ENCODE peak calls at places on chromosome 22, in six cellular contexts. W is osteocyte, E is AG10803, U is Calu3, C is astrocyte of the spinal cord, X is AG09309. S is an unnamed sample.

GRCh38 chr22:32996702-32997101 is 61.5 kb downstream of the SYN3 start:
- DNase-seq in E (peak; percentile 63), W (peak; percentile 72), C (no peak), X (no peak), U (peak; percentile 41), S (no peak)

GRCh38 chr22:29044657-29045176 is 16.9 kb downstream of the C22orf31 start:
- DNase-seq in W (no peak), E (peak; percentile 76), U (no peak), C (peak; percentile 78), X (no peak), S (no peak)

GRCh38 chr22:39820266-39820665 is 73.3 kb downstream of the ENTHD1 start:
- DNase-seq in U (no peak), W (no peak), E (peak; percentile 74), C (peak; percentile 79), X (peak; percentile 3), S (peak; percentile 24)

GRCh38 chr22:47322854-47323253 is 560.4 kb downstream of the TBC1D22A start:
- DNase-seq in X (no peak), C (no peak), U (peak; percentile 37), W (peak; percentile 51), E (no peak), S (no peak)

GRCh38 chr22:49764151-49764581 is 63.5 kb downstream of the BRD1 start:
- DNase-seq in C (no peak), E (peak; percentile 36), W (peak; percentile 83), U (no peak), X (no peak), S (no peak)

GRCh38 chr22:47633111-47633510 is 870.7 kb downstream of the TBC1D22A start:
- DNase-seq in X (no peak), C (no peak), U (no peak), E (no peak), W (peak; percentile 69), S (no peak)

GRCh38 chr22:22528780-22529179 is 8.7 kb upstream of the ZNF280A start:
- DNase-seq in E (no peak), W (no peak), U (no peak), X (no peak), C (no peak), S (no peak)

GRCh38 chr22:31083377-31083768 is 2.3 kb downstream of the SMTN start:
- DNase-seq in X (no peak), W (no peak), C (no peak), U (no peak), E (no peak), S (no peak)

GRCh38 chr22:49933236-49933921 is 14.9 kb downstream of the CRELD2 start:
- DNase-seq in C (no peak), E (no peak), X (no peak), W (no peak), U (no peak), S (no peak)

GRCh38 chr22:31185056-31185455 is 25.1 kb downstream of the RNF185 start:
- DNase-seq in E (peak; percentile 68), X (no peak), W (no peak), C (peak; percentile 7), U (no peak), S (no peak)

GRCh38 chr22:37503850-37504249 is 15.4 kb downstream of the CARD10 start:
- DNase-seq in X (no peak), W (no peak), C (no peak), U (no peak), E (no peak), S (no peak)

GRCh38 chr22:40039482-40039881 is 44.7 kb downstream of the FAM83F start:
- DNase-seq in U (no peak), E (no peak), X (no peak), C (no peak), W (no peak), S (no peak)

GRCh38 chr22:38205261-38206128 is 3.7 kb downstream of the MAFF start:
- DNase-seq in X (peak; percentile 66), E (peak; percentile 88), U (no peak), C (peak; percentile 82), W (no peak), S (peak; percentile 44)

GRCh38 chr22:48934446-48934845 is 893.2 kb downstream of the BRD1 start:
- DNase-seq in C (no peak), X (no peak), W (no peak), U (no peak), E (no peak), S (no peak)

GRCh38 chr22:22418163-22418549 is 90.4 kb downstream of the ZNF280B start:
- DNase-seq in E (no peak), C (no peak), W (no peak), X (no peak), U (no peak), S (no peak)

GRCh38 chr22:20663941-20664593 is 109.8 kb upstream of the SERPIND1 start:
- DNase-seq in E (no peak), X (no peak), W (peak; percentile 67), U (no peak), C (no peak), S (no peak)

GRCh38 chr22:45887202-45888131 is 89.5 kb downstream of the WNT7B start:
- DNase-seq in W (no peak), U (peak; percentile 96), X (no peak), E (no peak), C (no peak), S (no peak)

GRCh38 chr22:20150381-20151275 is at the start of gene CCDC188:
- DNase-seq in U (no peak), C (no peak), W (no peak), E (no peak), X (no peak), S (no peak)

GRCh38 chr22:49380095-49380827 is 447.4 kb downstream of the BRD1 start:
- DNase-seq in U (no peak), E (no peak), C (no peak), W (no peak), X (no peak), S (no peak)

GRCh38 chr22:20221421-20222340 is 46.4 kb downstream of the RTN4R start:
- DNase-seq in E (no peak), X (no peak), U (no peak), W (no peak), C (no peak), S (no peak)

GRCh38 chr22:45757068-45757467 is 85.4 kb downstream of the ATXN10 start:
- DNase-seq in W (peak; percentile 87), C (no peak), X (no peak), U (no peak), E (peak; percentile 60), S (no peak)

GRCh38 chr22:48244388-48245118 is 1482.1 kb downstream of the TBC1D22A start:
- DNase-seq in C (no peak), E (no peak), U (no peak), X (no peak), W (peak; percentile 80), S (no peak)

GRCh38 chr22:45783690-45784089 is 112.1 kb downstream of the ATXN10 start:
- DNase-seq in C (no peak), E (no peak), X (no peak), U (no peak), W (no peak), S (no peak)

GRCh38 chr22:26484360-26484706 is 656 bp downstream of the SRRD start:
- DNase-seq in X (no peak), C (no peak), W (no peak), E (no peak), U (no peak), S (no peak)

GRCh38 chr22:46149998-46150549 is at the start of gene PPARA:
- DNase-seq in W (peak; percentile 92), C (peak; percentile 39), E (peak; percentile 82), U (peak; percentile 93), X (peak; percentile 3), S (no peak)

DNA sequence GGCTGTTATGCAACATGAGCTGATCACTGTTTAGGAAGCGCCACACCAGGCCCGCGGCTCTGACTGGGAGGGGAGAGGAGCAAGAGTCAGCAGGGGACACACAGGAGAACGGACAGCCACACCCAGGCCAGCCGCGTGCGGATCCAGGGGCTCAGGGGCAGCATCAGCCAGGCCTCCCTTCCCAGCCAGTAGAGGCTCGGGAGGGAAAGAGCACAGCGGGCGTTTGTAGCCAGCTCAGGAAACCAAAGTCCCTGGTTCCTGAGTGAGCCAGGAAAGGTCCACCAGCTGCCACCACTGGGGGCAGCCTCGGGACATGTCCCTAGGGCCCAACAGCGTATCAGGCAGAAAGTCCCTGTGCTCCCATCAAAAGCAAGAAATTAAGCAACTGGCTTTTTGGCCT is 71.8 kb upstream of the PITPNB start:
- DNase-seq in W (peak; percentile 88), E (peak; percentile 33), X (no peak), U (peak; percentile 45), C (peak; percentile 42), S (no peak)
- TF ChIP-seq CTCF in W (peak; percentile 63), E (peak; percentile 58), X (peak; percentile 35), U (peak; percentile 22), C (peak; percentile 61), S (peak; percentile 28)

GRCh38 chr22:17748555-17749353 is 25.5 kb downstream of the BID start:
- DNase-seq in U (no peak), X (no peak), W (no peak), C (no peak), E (no peak), S (no peak)
- TF ChIP-seq CTCF in U (no peak), X (no peak), W (no peak), C (peak; percentile 27), E (no peak), S (no peak)

DNA sequence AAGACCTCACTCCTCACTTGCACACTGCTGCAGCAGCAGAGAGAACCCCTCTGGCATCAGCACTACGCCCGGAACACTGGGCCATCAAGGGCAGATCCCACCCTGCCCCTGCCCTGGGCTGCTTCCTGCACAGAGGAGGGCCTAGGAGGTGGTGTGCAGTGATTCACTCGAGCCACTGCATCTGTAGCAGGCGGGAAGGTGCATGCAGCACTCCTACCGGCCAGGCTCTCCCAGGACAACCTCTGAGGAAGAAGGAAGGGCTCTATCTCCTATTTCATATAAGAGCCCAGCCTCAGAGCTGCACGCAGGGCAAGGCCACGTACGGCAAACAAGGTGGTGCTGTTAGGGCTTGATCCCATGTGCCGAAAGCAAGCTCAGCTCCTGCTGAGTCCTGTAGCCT is 14.2 kb downstream of the RANGAP1 start:
- DNase-seq in U (no peak), W (no peak), X (no peak), E (no peak), C (no peak), S (no peak)
- TF ChIP-seq CTCF in U (no peak), W (no peak), X (no peak), E (no peak), C (no peak), S (no peak)

GRCh38 chr22:44438481-44439131 is 59.4 kb downstream of the RTL6 start:
- DNase-seq in X (no peak), C (no peak), W (peak; percentile 82), E (no peak), U (no peak), S (no peak)

GRCh38 chr22:44439356-44440223 is 58.4 kb downstream of the RTL6 start:
- DNase-seq in W (peak; percentile 56), X (no peak), E (no peak), U (no peak), C (no peak), S (no peak)

GRCh38 chr22:44437493-44438015 is 60.5 kb downstream of the RTL6 start:
- DNase-seq in C (peak; percentile 28), X (no peak), E (peak; percentile 18), U (no peak), W (no peak), S (no peak)

GRCh38 chr22:44436656-44437492 is 61.2 kb downstream of the RTL6 start:
- DNase-seq in E (no peak), W (no peak), X (no peak), U (no peak), C (no peak), S (no peak)

DNA sequence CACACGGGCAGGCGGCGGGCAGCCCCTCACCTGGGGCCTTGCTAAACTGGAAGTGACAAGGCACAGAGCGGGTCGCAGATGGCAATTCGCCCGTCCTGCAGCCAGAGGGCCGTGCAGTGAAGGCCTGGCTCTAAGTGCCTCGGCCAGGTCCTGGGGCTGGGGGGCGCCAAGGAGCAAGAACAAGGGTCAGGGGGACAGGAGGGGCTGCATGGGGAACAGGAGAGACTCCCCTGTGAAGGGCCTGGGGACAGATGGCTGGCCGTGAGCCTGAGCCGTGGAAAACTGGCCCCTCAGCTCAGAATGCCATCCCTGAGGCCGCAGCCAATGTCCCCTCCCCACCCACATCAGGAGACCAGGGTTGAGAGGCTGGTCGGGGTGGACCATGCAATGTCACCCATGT is 60.0 kb downstream of the RTL6 start:
- DNase-seq in X (no peak), C (no peak), W (no peak), U (no peak), E (no peak), S (no peak)
- TF ChIP-seq CTCF in X (peak; percentile 3), C (no peak), W (no peak), U (no peak), E (no peak), S (no peak)

S was measured in AG04449.